ENCODE peak calls at places on chromosomes 11 and 22, in ten cellular contexts. S is GM12878, O is sigmoid colon, W is tibial nerve, D is transverse colon, T is suprapubic skin, G is A549, M is ovary, F is SK-N-SH, A is H1. K is an unnamed sample.
A peak's percentile ranks its signal among the peaks of the same experiment; 100 is the strongest.

GRCh38 chr11:102220728-102221467 is 96.4 kb upstream of the BIRC3 start:
- DNase-seq in W (no peak), D (no peak), F (no peak), G (no peak), M (no peak), A (no peak), S (no peak), T (no peak), O (no peak), K (no peak)

GRCh38 chr11:111905391-111905790 is 6.2 kb downstream of the CRYAB start:
- DNase-seq in D (no peak), W (no peak), F (no peak), S (no peak), M (no peak), O (no peak), T (no peak), G (no peak), A (no peak), K (no peak)

GRCh38 chr11:8646873-8647272 is 35.6 kb downstream of the TRIM66 start:
- DNase-seq in G (no peak), F (no peak), T (no peak), W (no peak), S (no peak), A (no peak), D (no peak), O (no peak), M (no peak), K (no peak)

GRCh38 chr22:31650391-31650790 is 11.6 kb downstream of the PISD start:
- DNase-seq in S (no peak), M (no peak), F (no peak), A (no peak), W (no peak), G (no peak), D (no peak), O (no peak), T (no peak), K (no peak)

GRCh38 chr11:72411623-72412532 is 22.5 kb downstream of the CLPB start:
- DNase-seq in A (no peak), D (peak; percentile 25), M (no peak), F (peak; percentile 85), T (no peak), G (no peak), S (no peak), W (peak; percentile 28), O (peak; percentile 72), K (no peak)

GRCh38 chr11:119144825-119145476 is 3.9 kb upstream of the ABCG4 start:
- DNase-seq in A (no peak), O (no peak), T (no peak), W (peak; percentile 67), M (peak; percentile 57), F (peak; percentile 93), S (no peak), G (peak; percentile 90), D (peak; percentile 76), K (peak; percentile 69)

GRCh38 chr11:10327254-10327653 is 22.4 kb downstream of the ADM start:
- DNase-seq in D (no peak), O (no peak), S (no peak), W (no peak), F (no peak), G (no peak), T (no peak), A (no peak), M (no peak), K (no peak)

GRCh38 chr11:119149371-119150275 is 771 bp downstream of the ABCG4 start:
- DNase-seq in S (no peak), O (no peak), T (no peak), M (no peak), A (no peak), F (peak; percentile 82), G (no peak), W (no peak), D (no peak), K (no peak)

GRCh38 chr11:121352301-121352891 is 59.8 kb downstream of the SC5D start:
- DNase-seq in S (no peak), F (no peak), O (no peak), D (no peak), T (no peak), G (no peak), M (peak; percentile 50), A (no peak), W (no peak), K (no peak)

GRCh38 chr11:271316-271715 is 6.9 kb upstream of the NLRP6 start:
- DNase-seq in G (no peak), D (no peak), S (no peak), O (no peak), F (no peak), W (no peak), A (no peak), M (no peak), T (no peak), K (no peak)

GRCh38 chr11:7543302-7543701 is 29.5 kb downstream of the PPFIBP2 start:
- DNase-seq in T (no peak), W (no peak), M (no peak), A (no peak), G (no peak), O (no peak), S (no peak), D (no peak), F (no peak), K (no peak)

GRCh38 chr11:83545911-83546310 is 259.7 kb upstream of the CCDC90B start:
- DNase-seq in A (no peak), F (no peak), T (no peak), W (no peak), G (no peak), O (no peak), D (no peak), S (no peak), M (no peak), K (no peak)

GRCh38 chr11:2097356-2097997 is 41.7 kb downstream of the IGF2 start:
- DNase-seq in F (no peak), T (peak; percentile 69), G (no peak), S (no peak), O (peak; percentile 74), D (peak; percentile 28), M (peak; percentile 94), A (peak; percentile 33), W (peak; percentile 60), K (peak; percentile 48)

GRCh38 chr11:126878892-126879291 is 121.7 kb downstream of the KIRREL3 start:
- DNase-seq in F (no peak), A (no peak), G (no peak), M (no peak), D (no peak), W (no peak), T (no peak), O (no peak), S (no peak), K (no peak)
- TF ChIP-seq CTCF in F (no peak), A (no peak), G (no peak), M (no peak), D (no peak), W (no peak), T (no peak), O (no peak), S (no peak), K (no peak)

GRCh38 chr22:35627267-35628041 is 10.3 kb upstream of the MB start:
- DNase-seq in O (peak; percentile 93), F (peak; percentile 68), S (no peak), A (peak; percentile 63), D (peak; percentile 90), M (peak; percentile 88), W (peak; percentile 84), T (peak; percentile 84), G (peak; percentile 66), K (peak; percentile 87)
- TF ChIP-seq EP300 in O (no peak), F (no peak), S (no peak), A (no peak), D (no peak), M (peak; percentile 52), W (peak; percentile 41), T (no peak), G (no peak), K (no peak)

DNA sequence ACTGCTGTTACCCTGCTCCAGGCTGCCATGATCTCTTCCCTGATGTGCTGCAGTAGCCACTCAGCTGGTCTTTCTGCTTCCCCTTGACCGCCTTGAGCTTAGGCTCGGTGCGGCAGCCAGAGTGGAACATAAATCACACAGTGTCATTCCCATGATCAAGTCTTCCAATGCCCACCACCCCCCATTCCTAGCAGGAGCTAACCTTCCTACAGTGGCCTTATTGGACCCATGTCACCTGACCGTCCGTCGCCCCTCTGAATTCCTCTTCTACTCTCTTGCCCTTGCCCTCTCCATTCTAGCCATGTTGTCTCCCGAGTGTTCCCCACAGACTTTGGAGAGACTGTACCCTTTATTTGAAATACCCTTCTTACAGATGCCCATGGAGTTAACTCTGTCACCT is 43.4 kb downstream of the OTOG start:
- DNase-seq in G (no peak), W (no peak), F (no peak), S (no peak), A (no peak), D (no peak), M (no peak), T (peak; percentile 32), O (peak; percentile 48), K (no peak)
- TF ChIP-seq CTCF in G (no peak), W (no peak), F (no peak), S (no peak), A (no peak), D (no peak), M (no peak), T (no peak), O (no peak), K (no peak)

GRCh38 chr22:19987394-19988306 is 29.0 kb downstream of the ARVCF start:
- DNase-seq in T (no peak), A (no peak), F (no peak), G (no peak), S (no peak), M (no peak), D (peak; percentile 23), O (no peak), W (no peak), K (no peak)

GRCh38 chr22:19989725-19990067 is 26.9 kb downstream of the ARVCF start:
- DNase-seq in A (no peak), S (no peak), D (no peak), M (no peak), O (no peak), G (no peak), T (no peak), F (no peak), W (no peak), K (no peak)

GRCh38 chr22:19986410-19987341 is 29.9 kb downstream of the ARVCF start:
- DNase-seq in D (peak; percentile 83), S (no peak), F (peak; percentile 99), A (no peak), G (peak; percentile 70), T (no peak), O (peak; percentile 89), M (peak; percentile 88), W (peak; percentile 59), K (peak; percentile 79)

GRCh38 chr22:19988965-19989724 is 27.5 kb downstream of the ARVCF start:
- DNase-seq in M (peak; percentile 36), A (no peak), F (no peak), T (no peak), W (no peak), O (no peak), S (no peak), G (no peak), D (no peak), K (no peak)

DNA sequence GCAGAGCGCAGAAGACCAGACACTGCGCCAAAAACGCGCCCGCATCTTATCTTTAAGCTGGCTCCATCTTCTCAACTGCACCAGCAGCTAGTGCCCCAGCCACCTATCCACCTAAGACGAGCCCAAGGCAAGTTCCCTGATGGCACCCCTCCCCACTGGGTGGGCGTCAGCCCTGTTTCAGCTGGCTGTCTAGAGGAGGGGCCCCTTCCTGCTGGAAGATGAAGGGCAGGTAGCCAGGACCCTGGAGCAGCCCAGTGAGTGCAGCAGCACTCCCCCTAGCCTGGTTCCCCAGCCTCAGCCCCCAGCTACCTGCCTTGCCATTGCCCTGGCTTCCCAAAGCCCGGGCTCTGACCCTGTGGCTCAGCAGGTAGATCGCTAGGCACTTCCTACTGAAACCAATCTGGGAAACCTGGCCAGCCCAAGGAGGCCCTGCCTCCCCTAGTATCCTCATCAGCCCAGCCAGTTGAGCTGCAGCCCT is 28.3 kb downstream of the ARVCF start:
- DNase-seq in A (no peak), W (no peak), G (no peak), M (peak; percentile 45), O (no peak), F (no peak), D (no peak), T (no peak), S (no peak), K (no peak)
- TF ChIP-seq EP300 in A (no peak), W (no peak), G (no peak), M (no peak), O (no peak), F (no peak), D (no peak), T (no peak), S (no peak), K (no peak)

K was measured in stomach.